ENCODE peak calls at places on chromosomes 11 and 22, in nine cellular contexts. W, H, Z, J, L, F, C, K and U are unnamed samples.

GRCh38 chr11:26286472-26287066 is 45.4 kb upstream of the ANO3 start:
- DNase-seq in W (peak), H (peak), Z (peak), J (no peak), L (no peak), F (no peak), C (no peak), K (no peak), U (peak)

GRCh38 chr11:34788642-34789041 is 127.5 kb downstream of the APIP start:
- DNase-seq in W (no peak), H (no peak), Z (no peak), J (no peak), L (no peak), F (no peak), C (no peak), K (no peak), U (no peak)

GRCh38 chr22:20956258-20957117 is 10.6 kb upstream of the AIFM3 start:
- DNase-seq in W (peak), H (peak), Z (peak), J (no peak), L (no peak), F (no peak), C (no peak), K (peak), U (peak)

GRCh38 chr11:13889566-13890214 is 72.8 kb upstream of the SPON1 start:
- DNase-seq in W (no peak), H (no peak), Z (no peak), J (no peak), L (no peak), F (no peak), C (no peak), K (no peak), U (no peak)

GRCh38 chr11:75786101-75786736 is 17.6 kb downstream of the DGAT2 start:
- DNase-seq in W (no peak), H (peak), Z (no peak), J (no peak), L (no peak), F (no peak), C (no peak), K (no peak), U (no peak)

GRCh38 chr11:42462558-42463310 is 849.1 kb upstream of the API5 start:
- DNase-seq in W (no peak), H (no peak), Z (peak), J (no peak), L (no peak), F (no peak), C (no peak), K (no peak), U (no peak)

GRCh38 chr11:86743223-86744118 is 56.9 kb upstream of the PRSS23 start:
- DNase-seq in W (peak), H (no peak), Z (peak), J (no peak), L (no peak), F (no peak), C (peak), K (peak), U (peak)

GRCh38 chr11:67261942-67262681 is 4.2 kb upstream of the GRK2 start:
- DNase-seq in W (no peak), H (no peak), Z (no peak), J (no peak), L (no peak), F (no peak), C (no peak), K (no peak), U (no peak)

GRCh38 chr11:106482920-106483761 is 405.7 kb downstream of the AASDHPPT start:
- DNase-seq in W (peak), H (no peak), Z (peak), J (no peak), L (no peak), F (no peak), C (no peak), K (peak), U (peak)

GRCh38 chr11:64650923-64651523 is 60.0 kb downstream of the SLC22A12 start:
- DNase-seq in W (peak), H (peak), Z (peak), J (no peak), L (no peak), F (no peak), C (no peak), K (no peak), U (no peak)

GRCh38 chr11:72864692-72865655 is 50.8 kb downstream of the ATG16L2 start:
- DNase-seq in W (peak), H (no peak), Z (peak), J (no peak), L (peak), F (no peak), C (peak), K (no peak), U (peak)

GRCh38 chr22:17563936-17564391 is 666 bp downstream of the SLC25A18 start:
- DNase-seq in W (peak), H (no peak), Z (peak), J (no peak), L (peak), F (no peak), C (no peak), K (no peak), U (peak)

GRCh38 chr11:125072210-125072960 is 9.3 kb downstream of the SLC37A2 start:
- DNase-seq in W (no peak), H (peak), Z (no peak), J (no peak), L (no peak), F (no peak), C (no peak), K (no peak), U (no peak)

GRCh38 chr22:36467946-36468345 is 13.5 kb downstream of the TXN2 start:
- DNase-seq in W (peak), H (no peak), Z (peak), J (peak), L (no peak), F (no peak), C (peak), K (peak), U (peak)

GRCh38 chr11:30917859-30918478 is 331.8 kb upstream of the MPPED2 start:
- DNase-seq in W (peak), H (peak), Z (peak), J (no peak), L (peak), F (no peak), C (peak), K (peak), U (peak)

GRCh38 chr22:47067911-47068654 is 305.6 kb downstream of the TBC1D22A start:
- DNase-seq in W (no peak), H (no peak), Z (no peak), J (peak), L (no peak), F (no peak), C (no peak), K (no peak), U (no peak)